ENCODE peak calls at places on chromosome X, in four cellular contexts. E is EL; F is CD8-positive, alpha-beta T cell; W is skeletal muscle cell. A is an unnamed sample.

GRCh38 chrX:19782419-19782818 is 105.0 kb downstream of the SH3KBP1 start:
- DNase-seq in E (no peak), F (no peak), W (no peak), A (no peak)

GRCh38 chrX:100685284-100685996 is 41.4 kb downstream of the SRPX2 start:
- DNase-seq in E (peak), F (peak), W (peak), A (peak)

GRCh38 chrX:101051153-101051548 is 760 bp downstream of the TRMT2B start:
- DNase-seq in E (no peak), F (no peak), W (no peak), A (no peak)

GRCh38 chrX:39052751-39053150 is 251.5 kb downstream of the MID1IP1 start:
- DNase-seq in E (no peak), F (no peak), W (no peak), A (no peak)

GRCh38 chrX:6694977-6695376 is 160.1 kb upstream of the VCX3A start:
- DNase-seq in E (no peak), F (no peak), W (no peak), A (no peak)

GRCh38 chrX:48576108-48576507 is 1.8 kb downstream of the RBM3 start:
- DNase-seq in E (no peak), F (no peak), W (no peak), A (no peak)

GRCh38 chrX:40166582-40166981 is 68.8 kb upstream of the BCOR start:
- DNase-seq in E (peak), F (no peak), W (no peak), A (no peak)

GRCh38 chrX:39678914-39679313 is 418.8 kb downstream of the BCOR start:
- DNase-seq in E (no peak), F (no peak), W (no peak), A (no peak)

GRCh38 chrX:48472225-48472624 is 2.2 kb upstream of the SLC38A5 start:
- DNase-seq in E (no peak), F (no peak), W (no peak), A (no peak)

GRCh38 chrX:134545524-134545923 is 85.6 kb downstream of the HPRT1 start:
- DNase-seq in E (no peak), F (no peak), W (no peak), A (no peak)

GRCh38 chrX:135384161-135384836 is 37.4 kb upstream of the SMIM10L2A start:
- DNase-seq in E (no peak), F (peak), W (no peak), A (no peak)

GRCh38 chrX:132612990-132613564 is 124.2 kb upstream of the MBNL3 start:
- DNase-seq in E (no peak), F (no peak), W (no peak), A (peak)

GRCh38 chrX:30689116-30689515 is 35.9 kb downstream of the GK start:
- DNase-seq in E (no peak), F (no peak), W (no peak), A (no peak)

GRCh38 chrX:15564981-15565579 is 35.7 kb downstream of the ACE2 start:
- DNase-seq in E (peak), F (no peak), W (peak), A (peak)

GRCh38 chrX:28549839-28550238 is 37.4 kb upstream of the IL1RAPL1 start:
- DNase-seq in E (no peak), F (no peak), W (no peak), A (no peak)

GRCh38 chrX:115233497-115234219 is at the start of gene LRCH2:
- DNase-seq in E (peak), F (no peak), W (peak), A (no peak)

GRCh38 chrX:66633541-66633940 is 5.3 kb downstream of the EDA2R start:
- DNase-seq in E (peak), F (no peak), W (no peak), A (no peak)

A was measured in stimulated activated naive B cell treated with anti-CD40 and anti-IgM and Interleukin-4, amounts not matched to agents 10 μg/mL and 1 μg/mL and 100 μg/mL, for 72 hours.